ENCODE peak calls at places on chromosomes 12 and 14, in six cellular contexts. One of them, this sample, is unnamed.

GRCh38 chr14:101232340-101233015 is 328.8 kb upstream of the DIO3 start:
- DNase-seq in CD8-positive, alpha-beta T cell: peak; percentile 2
- DNase-seq in pancreas: no peak
- DNase-seq in RWPE1: no peak
- DNase-seq in heart left ventricle: peak; percentile 7
- DNase-seq in PC-9: no peak
- DNase-seq in this sample: no peak

GRCh38 chr12:112122823-112123690 is 2.3 kb upstream of the TRAFD1 start:
- DNase-seq in RWPE1: no peak
- DNase-seq in PC-9: peak; percentile 83
- DNase-seq in CD8-positive, alpha-beta T cell: no peak
- DNase-seq in pancreas: no peak
- DNase-seq in heart left ventricle: no peak
- DNase-seq in this sample: no peak

GRCh38 chr12:13196302-13196921 is at the start of gene EMP1:
- DNase-seq in PC-9: peak; percentile 100
- DNase-seq in CD8-positive, alpha-beta T cell: peak; percentile 67
- DNase-seq in pancreas: peak; percentile 63
- DNase-seq in heart left ventricle: peak; percentile 92
- DNase-seq in RWPE1: peak; percentile 88
- DNase-seq in this sample: no peak

GRCh38 chr12:79661629-79662028 is 29.1 kb downstream of the PAWR start:
- DNase-seq in heart left ventricle: no peak
- DNase-seq in pancreas: no peak
- DNase-seq in CD8-positive, alpha-beta T cell: no peak
- DNase-seq in RWPE1: peak; percentile 20
- DNase-seq in PC-9: no peak
- DNase-seq in this sample: no peak

GRCh38 chr12:67286257-67286656 is 17.1 kb downstream of the CAND1 start:
- DNase-seq in CD8-positive, alpha-beta T cell: no peak
- DNase-seq in PC-9: no peak
- DNase-seq in pancreas: no peak
- DNase-seq in heart left ventricle: no peak
- DNase-seq in RWPE1: no peak
- DNase-seq in this sample: no peak

GRCh38 chr12:52020539-52021336 is 14.0 kb downstream of the TAMALIN start:
- DNase-seq in PC-9: no peak
- DNase-seq in pancreas: no peak
- DNase-seq in heart left ventricle: peak; percentile 47
- DNase-seq in CD8-positive, alpha-beta T cell: peak; percentile 71
- DNase-seq in RWPE1: peak; percentile 35
- DNase-seq in this sample: peak; percentile 41

GRCh38 chr12:62703011-62703380 is 232.0 kb downstream of the PPM1H start:
- DNase-seq in RWPE1: no peak
- DNase-seq in CD8-positive, alpha-beta T cell: no peak
- DNase-seq in pancreas: no peak
- DNase-seq in PC-9: peak; percentile 52
- DNase-seq in heart left ventricle: no peak
- DNase-seq in this sample: no peak

GRCh38 chr12:131894313-131894860 is at the start of gene ULK1:
- DNase-seq in pancreas: peak; percentile 98
- DNase-seq in PC-9: peak; percentile 62
- DNase-seq in CD8-positive, alpha-beta T cell: peak; percentile 94
- DNase-seq in RWPE1: peak; percentile 99
- DNase-seq in heart left ventricle: peak; percentile 93
- DNase-seq in this sample: peak; percentile 92

GRCh38 chr12:68405292-68405900 is 73.2 kb upstream of the MDM1 start:
- DNase-seq in pancreas: no peak
- DNase-seq in RWPE1: no peak
- DNase-seq in CD8-positive, alpha-beta T cell: no peak
- DNase-seq in PC-9: no peak
- DNase-seq in heart left ventricle: no peak
- DNase-seq in this sample: no peak

GRCh38 chr12:62719027-62719426 is 215.9 kb downstream of the PPM1H start:
- DNase-seq in CD8-positive, alpha-beta T cell: no peak
- DNase-seq in RWPE1: no peak
- DNase-seq in PC-9: peak; percentile 37
- DNase-seq in pancreas: no peak
- DNase-seq in heart left ventricle: no peak
- DNase-seq in this sample: no peak

GRCh38 chr12:53047221-53048032 is 2.4 kb upstream of the TNS2 start:
- DNase-seq in PC-9: no peak
- DNase-seq in CD8-positive, alpha-beta T cell: peak; percentile 74
- DNase-seq in RWPE1: peak; percentile 76
- DNase-seq in heart left ventricle: peak; percentile 86
- DNase-seq in pancreas: peak; percentile 90
- DNase-seq in this sample: peak; percentile 19

GRCh38 chr12:31120392-31121008 is 46.8 kb downstream of the DDX11 start:
- DNase-seq in pancreas: no peak
- DNase-seq in RWPE1: no peak
- DNase-seq in PC-9: no peak
- DNase-seq in CD8-positive, alpha-beta T cell: no peak
- DNase-seq in heart left ventricle: no peak
- DNase-seq in this sample: no peak

GRCh38 chr14:36553650-36554260 is 28.7 kb downstream of the NKX2-8 start:
- DNase-seq in pancreas: no peak
- DNase-seq in CD8-positive, alpha-beta T cell: no peak
- DNase-seq in RWPE1: peak; percentile 55
- DNase-seq in heart left ventricle: no peak
- DNase-seq in PC-9: peak; percentile 36
- DNase-seq in this sample: no peak

GRCh38 chr12:124551268-124552144 is 15.9 kb downstream of the NCOR2 start:
- DNase-seq in heart left ventricle: peak; percentile 68
- DNase-seq in pancreas: peak; percentile 53
- DNase-seq in CD8-positive, alpha-beta T cell: no peak
- DNase-seq in PC-9: peak; percentile 53
- DNase-seq in RWPE1: peak; percentile 59
- DNase-seq in this sample: peak; percentile 36

GRCh38 chr12:75259170-75259569 is 49.5 kb upstream of the KCNC2 start:
- DNase-seq in PC-9: no peak
- DNase-seq in heart left ventricle: no peak
- DNase-seq in pancreas: no peak
- DNase-seq in CD8-positive, alpha-beta T cell: no peak
- DNase-seq in RWPE1: no peak
- DNase-seq in this sample: no peak

GRCh38 chr14:73253721-73254120 is 16.4 kb downstream of the PAPLN start:
- DNase-seq in PC-9: no peak
- DNase-seq in pancreas: no peak
- DNase-seq in RWPE1: no peak
- DNase-seq in CD8-positive, alpha-beta T cell: no peak
- DNase-seq in heart left ventricle: no peak
- DNase-seq in this sample: no peak

GRCh38 chr14:37253905-37254304 is 56.2 kb downstream of the MIPOL1 start:
- DNase-seq in pancreas: no peak
- DNase-seq in heart left ventricle: no peak
- DNase-seq in CD8-positive, alpha-beta T cell: no peak
- DNase-seq in RWPE1: peak; percentile 22
- DNase-seq in PC-9: no peak
- DNase-seq in this sample: no peak

GRCh38 chr14:33287204-33287603 is 348.5 kb downstream of the NPAS3 start:
- DNase-seq in heart left ventricle: no peak
- DNase-seq in pancreas: peak; percentile 61
- DNase-seq in RWPE1: no peak
- DNase-seq in PC-9: no peak
- DNase-seq in CD8-positive, alpha-beta T cell: no peak
- DNase-seq in this sample: no peak

GRCh38 chr12:51391047-51391837 is at the start of gene GALNT6:
- DNase-seq in RWPE1: peak; percentile 64
- DNase-seq in heart left ventricle: peak; percentile 36
- DNase-seq in pancreas: peak; percentile 92
- DNase-seq in CD8-positive, alpha-beta T cell: peak; percentile 79
- DNase-seq in PC-9: peak; percentile 55
- DNase-seq in this sample: peak; percentile 73

GRCh38 chr12:81644503-81644902 is 114.6 kb downstream of the PPFIA2 start:
- DNase-seq in CD8-positive, alpha-beta T cell: no peak
- DNase-seq in pancreas: no peak
- DNase-seq in RWPE1: peak; percentile 33
- DNase-seq in PC-9: peak; percentile 39
- DNase-seq in heart left ventricle: no peak
- DNase-seq in this sample: peak; percentile 49

GRCh38 chr12:82130763-82131162 is 227.4 kb downstream of the CCDC59 start:
- DNase-seq in CD8-positive, alpha-beta T cell: no peak
- DNase-seq in heart left ventricle: no peak
- DNase-seq in pancreas: no peak
- DNase-seq in RWPE1: no peak
- DNase-seq in PC-9: no peak
- DNase-seq in this sample: no peak

GRCh38 chr12:51253276-51253675 is 14.7 kb downstream of the DAZAP2 start:
- DNase-seq in heart left ventricle: no peak
- DNase-seq in RWPE1: no peak
- DNase-seq in pancreas: no peak
- DNase-seq in PC-9: no peak
- DNase-seq in CD8-positive, alpha-beta T cell: no peak
- DNase-seq in this sample: no peak

GRCh38 chr12:125424909-125425308 is 359.7 kb downstream of the AACS start:
- DNase-seq in PC-9: no peak
- DNase-seq in heart left ventricle: no peak
- DNase-seq in RWPE1: no peak
- DNase-seq in CD8-positive, alpha-beta T cell: no peak
- DNase-seq in pancreas: no peak
- DNase-seq in this sample: no peak

GRCh38 chr12:2613674-2614073 is 181.1 kb upstream of the FKBP4 start:
- DNase-seq in pancreas: no peak
- DNase-seq in RWPE1: peak; percentile 66
- DNase-seq in heart left ventricle: no peak
- DNase-seq in PC-9: no peak
- DNase-seq in CD8-positive, alpha-beta T cell: no peak
- DNase-seq in this sample: peak; percentile 76

GRCh38 chr12:115388139-115388538 is 704.2 kb upstream of the TBX3 start:
- DNase-seq in PC-9: no peak
- DNase-seq in CD8-positive, alpha-beta T cell: no peak
- DNase-seq in pancreas: no peak
- DNase-seq in RWPE1: no peak
- DNase-seq in heart left ventricle: no peak
- DNase-seq in this sample: no peak

GRCh38 chr12:1795221-1795784 is 25.1 kb upstream of the LRTM2 start:
- DNase-seq in heart left ventricle: peak; percentile 18
- DNase-seq in PC-9: no peak
- DNase-seq in CD8-positive, alpha-beta T cell: no peak
- DNase-seq in RWPE1: no peak
- DNase-seq in pancreas: no peak
- DNase-seq in this sample: no peak

GRCh38 chr12:121810234-121810817 is 6.5 kb downstream of the SETD1B start:
- DNase-seq in PC-9: no peak
- DNase-seq in RWPE1: no peak
- DNase-seq in pancreas: peak; percentile 60
- DNase-seq in CD8-positive, alpha-beta T cell: no peak
- DNase-seq in heart left ventricle: peak; percentile 17
- DNase-seq in this sample: no peak

GRCh38 chr14:104851896-104852663 is 13.0 kb upstream of the CEP170B start:
- DNase-seq in heart left ventricle: no peak
- DNase-seq in RWPE1: no peak
- DNase-seq in pancreas: peak; percentile 52
- DNase-seq in PC-9: no peak
- DNase-seq in CD8-positive, alpha-beta T cell: no peak
- DNase-seq in this sample: peak; percentile 57

DNA sequence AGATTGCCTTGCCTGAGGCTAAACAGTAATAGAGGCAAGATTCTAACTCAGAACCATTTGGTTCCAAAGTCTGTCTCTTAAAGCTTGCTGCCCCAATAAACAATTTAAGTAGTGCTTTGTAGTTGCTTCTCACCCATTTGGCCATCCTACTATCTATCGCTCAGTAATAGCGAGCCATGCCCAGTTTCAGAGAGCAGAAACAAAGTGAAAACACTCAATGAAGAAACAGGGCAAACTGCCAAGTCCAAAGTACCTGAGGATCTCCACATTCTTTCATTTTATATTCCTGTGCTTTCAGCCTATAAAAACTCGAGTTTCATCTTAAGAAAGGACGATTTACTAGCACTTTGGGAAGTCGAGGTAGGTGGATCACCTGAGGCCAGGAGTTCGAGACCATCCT is 103.3 kb upstream of the BBS10 start:
- DNase-seq in pancreas: no peak
- DNase-seq in heart left ventricle: no peak
- DNase-seq in PC-9: no peak
- DNase-seq in RWPE1: no peak
- DNase-seq in CD8-positive, alpha-beta T cell: no peak
- DNase-seq in this sample: no peak
- H3K27ac ChIP-seq in pancreas: no peak overlapping the region
- H3K27ac ChIP-seq in heart left ventricle: no peak overlapping the region
- H3K27ac ChIP-seq in PC-9: no peak overlapping the region
- H3K27ac ChIP-seq in RWPE1: no peak overlapping the region
- H3K27ac ChIP-seq in CD8-positive, alpha-beta T cell: no peak overlapping the region
- H3K27ac ChIP-seq in this sample: no peak overlapping the region

DNA sequence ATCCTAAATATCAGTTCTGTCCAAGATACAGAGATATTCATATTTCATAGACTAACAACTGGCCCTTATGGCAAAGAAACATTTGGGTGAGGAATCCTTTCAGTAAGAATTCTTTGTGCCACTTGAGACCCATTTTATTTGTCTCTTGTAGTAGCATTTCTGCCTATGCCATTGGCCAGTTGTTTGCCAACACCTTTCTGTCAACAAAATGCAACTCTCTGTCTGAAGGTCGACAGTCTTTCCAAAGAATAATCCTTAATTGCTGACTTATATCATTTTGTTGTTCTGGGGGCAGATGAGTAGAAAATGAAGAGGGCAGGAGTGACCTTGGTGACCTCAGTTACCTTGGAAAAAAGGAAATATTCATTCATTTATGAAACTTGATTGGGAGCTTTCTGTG is 10.9 kb downstream of the IFT43 start:
- DNase-seq in CD8-positive, alpha-beta T cell: no peak
- DNase-seq in pancreas: no peak
- DNase-seq in RWPE1: no peak
- DNase-seq in heart left ventricle: no peak
- DNase-seq in PC-9: no peak
- DNase-seq in this sample: no peak
- H3K27ac ChIP-seq in CD8-positive, alpha-beta T cell: no peak overlapping the region
- H3K27ac ChIP-seq in pancreas: no peak overlapping the region
- H3K27ac ChIP-seq in RWPE1: no peak overlapping the region
- H3K27ac ChIP-seq in heart left ventricle: peak overlapping the region; percentile 83
- H3K27ac ChIP-seq in PC-9: no peak overlapping the region
- H3K27ac ChIP-seq in this sample: no peak overlapping the region

GRCh38 chr12:70277973-70278372 is 34.7 kb downstream of the CNOT2 start:
- DNase-seq in CD8-positive, alpha-beta T cell: no peak
- DNase-seq in PC-9: no peak
- DNase-seq in heart left ventricle: no peak
- DNase-seq in pancreas: no peak
- DNase-seq in RWPE1: no peak
- DNase-seq in this sample: no peak
- H3K27ac ChIP-seq in CD8-positive, alpha-beta T cell: no peak overlapping the region
- H3K27ac ChIP-seq in PC-9: no peak overlapping the region
- H3K27ac ChIP-seq in heart left ventricle: no peak overlapping the region
- H3K27ac ChIP-seq in pancreas: no peak overlapping the region
- H3K27ac ChIP-seq in RWPE1: no peak overlapping the region
- H3K27ac ChIP-seq in this sample: no peak overlapping the region

DNA sequence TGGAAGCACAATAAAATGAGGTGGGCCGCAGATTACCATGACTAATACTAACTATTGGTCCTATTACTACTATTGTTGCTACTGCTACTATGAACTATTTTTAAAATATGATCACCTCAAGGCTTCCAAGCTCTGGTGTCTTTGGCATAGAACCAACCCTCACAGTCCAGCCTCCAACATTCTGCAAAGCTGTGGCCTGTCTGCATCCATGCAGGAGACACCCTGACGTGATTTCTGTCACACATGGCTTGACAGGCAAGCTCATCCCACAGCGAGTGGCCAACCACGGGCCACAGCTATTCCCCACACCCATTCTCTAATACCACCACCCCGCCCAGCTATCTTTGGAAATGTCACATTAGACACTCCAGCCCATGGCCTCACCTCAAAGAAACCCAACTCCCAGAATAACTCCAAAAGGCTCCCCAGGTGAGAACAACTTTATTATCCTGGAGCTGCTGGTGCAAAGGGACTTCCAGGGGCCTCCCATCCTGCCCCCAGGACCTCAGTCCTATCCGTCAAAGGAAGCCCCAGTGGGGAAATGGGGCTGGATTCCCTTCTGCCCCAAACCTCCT is 14.4 kb downstream of the ISCU start:
- DNase-seq in heart left ventricle: no peak
- DNase-seq in pancreas: no peak
- DNase-seq in RWPE1: no peak
- DNase-seq in CD8-positive, alpha-beta T cell: no peak
- DNase-seq in PC-9: no peak
- DNase-seq in this sample: no peak
- H3K27ac ChIP-seq in heart left ventricle: no peak overlapping the region
- H3K27ac ChIP-seq in pancreas: no peak overlapping the region
- H3K27ac ChIP-seq in RWPE1: no peak overlapping the region
- H3K27ac ChIP-seq in CD8-positive, alpha-beta T cell: no peak overlapping the region
- H3K27ac ChIP-seq in PC-9: no peak overlapping the region
- H3K27ac ChIP-seq in this sample: no peak overlapping the region